ENCODE peak calls at places on chromosomes 2 and 18, in five cellular contexts. P is left cardiac atrium, R is Right ventricle myocardium superior, H is anterior cingulate cortex, K is iris pigment epithelial cell. W is an unnamed sample.

GRCh38 chr2:1246239-1246638 is 167.0 kb upstream of the TPO start:
- DNase-seq in R (no peak), H (no peak), K (no peak), P (no peak), W (no peak)

GRCh38 chr18:57797209-57797651 is 5.9 kb downstream of the ATP8B1 start:
- DNase-seq in P (no peak), R (no peak), H (no peak), K (no peak), W (no peak)

GRCh38 chr18:25136416-25137132 is 215.4 kb downstream of the ZNF521 start:
- DNase-seq in H (no peak), R (no peak), P (peak; percentile 36), K (peak; percentile 6), W (no peak)

GRCh38 chr2:46715541-46715940 is 200.1 kb downstream of the MCFD2 start:
- DNase-seq in P (no peak), H (no peak), R (no peak), K (no peak), W (no peak)

GRCh38 chr2:196597531-196597930 is 42.0 kb upstream of the CCDC150 start:
- DNase-seq in K (peak; percentile 43), R (no peak), H (no peak), P (no peak), W (no peak)

GRCh38 chr2:174012347-174013309 is 47.5 kb upstream of the SP3 start:
- DNase-seq in P (peak; percentile 78), H (peak; percentile 62), K (peak; percentile 66), R (peak; percentile 87), W (no peak)

GRCh38 chr18:13527256-13527655 is 199.1 kb downstream of the FAM210A start:
- DNase-seq in H (no peak), P (no peak), K (no peak), R (no peak), W (no peak)

GRCh38 chr2:147846382-147847081 is 1.7 kb downstream of the ACVR2A start:
- DNase-seq in H (no peak), P (no peak), K (peak; percentile 12), R (no peak), W (no peak)

GRCh38 chr2:183209395-183210028 is 85.3 kb downstream of the NUP35 start:
- DNase-seq in H (no peak), R (no peak), K (no peak), P (no peak), W (no peak)

GRCh38 chr2:8447610-8448221 is 234.1 kb upstream of the ID2 start:
- DNase-seq in K (peak; percentile 1), R (no peak), H (no peak), P (no peak), W (no peak)

GRCh38 chr2:217897816-217898806 is 104.7 kb downstream of the TNS1 start:
- DNase-seq in K (no peak), P (peak; percentile 54), H (peak; percentile 40), R (peak; percentile 77), W (no peak)

GRCh38 chr18:63613420-63613819 is 26.3 kb downstream of the SERPINB13 start:
- DNase-seq in R (no peak), P (no peak), K (no peak), H (no peak), W (no peak)